ENCODE peak calls at places on chromosome 4, in four cellular contexts. D is WTC11, O is HepG2, U is K562. R is an unnamed sample.

GRCh38 chr4:85603437-85604336 is 128.7 kb downstream of the ARHGAP24 start:
- DNase-seq in D (no peak), O (no peak), U (no peak), R (no peak)

GRCh38 chr4:140096483-140096861 is 57.5 kb downstream of the MAML3 start:
- DNase-seq in D (no peak), O (no peak), U (no peak), R (no peak)

GRCh38 chr4:154076921-154077320 is 288.0 kb upstream of the SFRP2 start:
- DNase-seq in D (no peak), O (no peak), U (no peak), R (no peak)

GRCh38 chr4:1413687-1414479 is 7.6 kb upstream of the NKX1-1 start:
- DNase-seq in D (no peak), O (no peak), U (no peak), R (no peak)

GRCh38 chr4:143391895-143392294 is 55.2 kb downstream of the GAB1 start:
- DNase-seq in D (no peak), O (no peak), U (no peak), R (no peak)

GRCh38 chr4:69749771-69750170 is 10.6 kb downstream of the SULT1B1 start:
- DNase-seq in D (no peak), O (no peak), U (no peak), R (no peak)

GRCh38 chr4:53009824-53010223 is 147.7 kb downstream of the RASL11B start:
- DNase-seq in D (no peak), O (no peak), U (no peak), R (no peak)

GRCh38 chr4:38785901-38786402 is 3.2 kb upstream of the TLR10 start:
- DNase-seq in D (no peak), O (no peak), U (no peak), R (no peak)

GRCh38 chr4:13917010-13917409 is 289.5 kb upstream of the BOD1L1 start:
- DNase-seq in D (no peak), O (no peak), U (no peak), R (no peak)

GRCh38 chr4:1857931-1858330 is 2.0 kb upstream of the LETM1 start:
- DNase-seq in D (no peak), O (no peak), U (no peak), R (no peak)

GRCh38 chr4:8709729-8710360 is 117.3 kb downstream of the CPZ start:
- DNase-seq in D (peak; percentile 12), O (no peak), U (no peak), R (no peak)

GRCh38 chr4:76977731-76978350 is 28.3 kb downstream of the SEPTIN11 start:
- DNase-seq in D (no peak), O (no peak), U (no peak), R (no peak)

GRCh38 chr4:19135886-19136633 is 1114.5 kb upstream of the LCORL start:
- DNase-seq in D (no peak), O (no peak), U (no peak), R (no peak)

GRCh38 chr4:130712038-130712437 is 1616.1 kb downstream of the C4orf33 start:
- DNase-seq in D (no peak), O (no peak), U (no peak), R (no peak)

GRCh38 chr4:8534601-8535000 is 45.6 kb upstream of the GPR78 start:
- DNase-seq in D (no peak), O (no peak), U (no peak), R (no peak)

GRCh38 chr4:125710766-125711165 is 396.0 kb downstream of the FAT4 start:
- DNase-seq in D (no peak), O (no peak), U (no peak), R (no peak)

GRCh38 chr4:87865960-87866598 is 33.3 kb downstream of the MEPE start:
- DNase-seq in D (peak; percentile 35), O (peak; percentile 98), U (no peak), R (no peak)

GRCh38 chr4:86366920-86367319 is 7.1 kb upstream of the MAPK10 start:
- DNase-seq in D (no peak), O (no peak), U (no peak), R (no peak)

GRCh38 chr4:2042207-2042946 is 16.8 kb upstream of the NAT8L start:
- DNase-seq in D (no peak), O (no peak), U (peak; percentile 79), R (peak; percentile 49)

GRCh38 chr4:105236202-105236916 is 89.7 kb downstream of the TET2 start:
- DNase-seq in D (no peak), O (no peak), U (no peak), R (no peak)

DNA sequence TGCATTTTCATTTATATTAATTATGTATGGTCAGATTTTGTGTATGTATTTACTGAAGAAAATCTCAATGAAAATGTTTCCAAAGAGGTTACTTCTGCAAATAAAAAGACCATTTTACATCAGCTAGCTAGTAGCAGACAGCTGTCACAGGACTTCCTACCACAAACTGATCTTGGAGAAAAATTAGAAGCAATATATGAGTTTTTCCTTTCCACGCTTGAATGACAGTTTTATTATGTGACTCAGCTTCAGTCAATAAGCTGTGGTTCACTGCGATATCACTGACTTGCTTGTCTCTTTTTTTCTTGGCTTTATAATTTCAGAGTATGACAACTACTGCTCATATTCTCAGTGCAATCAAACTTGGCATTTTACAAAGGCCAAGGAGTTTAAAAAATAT is 787.4 kb upstream of the GALNTL6 start:
- DNase-seq in D (no peak), O (no peak), U (no peak), R (no peak)
- TF ChIP-seq ELF4 in D (no peak), O (no peak), U (no peak), R (no peak)

GRCh38 chr4:6201580-6202091 is 1.3 kb upstream of the JAKMIP1 start:
- DNase-seq in D (no peak), O (no peak), U (no peak), R (no peak)
- TF ChIP-seq ELF4 in D (no peak), O (no peak), U (no peak), R (no peak)

GRCh38 chr4:178309890-178310289 is 867.7 kb upstream of the AGA start:
- DNase-seq in D (no peak), O (no peak), U (no peak), R (no peak)
- TF ChIP-seq ELF4 in D (no peak), O (no peak), U (no peak), R (no peak)

DNA sequence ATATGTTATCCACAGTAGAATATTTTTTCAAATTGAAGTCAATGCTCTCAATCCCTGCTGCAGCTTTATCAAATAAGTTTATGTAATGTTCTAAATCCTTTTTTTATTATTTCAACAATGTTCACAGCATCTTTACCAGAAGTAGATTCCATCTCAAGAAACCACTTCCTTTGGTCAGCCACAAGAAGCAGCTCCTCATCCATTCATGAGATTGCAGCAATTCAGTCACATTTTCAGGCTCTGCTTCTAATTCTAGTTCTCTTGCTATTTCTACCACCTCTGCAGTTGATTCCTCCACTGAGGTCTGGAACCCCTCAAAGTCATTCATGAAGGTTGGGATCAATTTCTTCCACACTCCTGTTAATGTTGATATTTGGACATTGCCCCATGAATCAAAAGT is 2301.3 kb upstream of the TENM3 start:
- DNase-seq in D (no peak), O (no peak), U (no peak), R (no peak)
- TF ChIP-seq ELF4 in D (no peak), O (no peak), U (no peak), R (no peak)

DNA sequence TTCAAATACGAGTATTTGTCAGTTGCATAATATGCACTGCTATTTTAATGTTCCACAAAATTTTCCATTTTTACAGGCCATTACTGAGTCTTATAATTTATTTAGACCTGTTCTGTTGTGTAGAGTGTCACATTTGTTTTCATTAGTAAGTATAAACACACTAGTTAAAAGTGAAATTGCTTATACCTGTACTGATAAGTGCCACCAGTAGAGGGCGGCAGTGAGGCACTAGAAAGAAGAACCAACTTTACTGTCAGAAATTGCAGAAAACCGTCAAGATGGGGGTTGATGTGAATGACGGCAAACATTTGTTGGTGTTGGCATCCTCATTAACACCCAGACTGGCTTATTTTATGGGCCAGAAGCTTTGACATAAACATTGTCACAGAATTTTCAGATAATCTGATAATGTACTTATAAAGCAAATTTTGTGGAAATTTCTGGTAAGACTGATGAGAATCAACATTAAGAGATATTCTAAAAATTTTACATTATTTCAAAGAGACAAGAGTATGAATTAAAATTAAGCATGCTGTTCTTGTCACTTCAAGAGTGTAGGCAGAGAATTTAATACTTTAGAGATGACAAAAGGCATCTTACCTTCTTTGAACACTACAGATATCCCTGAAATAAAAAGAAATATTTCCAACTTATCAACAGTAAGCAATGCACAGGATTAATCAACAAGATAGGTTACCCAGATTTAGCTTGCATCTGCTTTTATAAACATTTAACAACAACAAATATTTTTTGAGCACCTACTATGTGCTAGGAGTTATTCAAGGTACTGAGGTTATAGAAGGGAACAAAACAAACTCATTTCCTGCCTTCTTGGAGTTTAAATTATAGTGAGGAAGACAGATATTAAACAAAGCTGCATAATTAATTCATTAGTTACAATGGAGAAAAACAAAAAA is 24.9 kb downstream of the ALPK1 start:
- DNase-seq in D (peak; percentile 72), O (peak; percentile 38), U (peak; percentile 54), R (peak; percentile 56)
- TF ChIP-seq ELF4 in D (no peak), O (no peak), U (no peak), R (no peak)

GRCh38 chr4:118772149-118773081 is 63.5 kb downstream of the SEC24D start:
- DNase-seq in D (no peak), O (peak; percentile 18), U (no peak), R (peak; percentile 39)
- TF ChIP-seq ELF4 in D (no peak), O (no peak), U (no peak), R (no peak)

GRCh38 chr4:41866799-41867677 is 68.2 kb upstream of the TMEM33 start:
- DNase-seq in D (peak; percentile 54), O (no peak), U (no peak), R (no peak)
- TF ChIP-seq ELF4 in D (no peak), O (no peak), U (no peak), R (no peak)

GRCh38 chr4:15003441-15003890 is 1.2 kb downstream of the CPEB2 start:
- DNase-seq in D (peak; percentile 44), O (no peak), U (peak; percentile 56), R (peak; percentile 25)
- TF ChIP-seq ELF4 in D (no peak), O (no peak), U (no peak), R (no peak)

R was measured in HEK293T.